ENCODE peak calls at places on chromosomes 4 and X, in four cellular contexts. W, B, P and K are unnamed samples.

GRCh38 chr4:38870098-38870850 is 2.7 kb downstream of the FAM114A1 start:
- DNase-seq in B (no peak), W (no peak), P (no peak), K (no peak)

GRCh38 chrX:13432776-13433605 is 113.1 kb upstream of the ATXN3L start:
- DNase-seq in P (no peak), B (no peak), W (no peak), K (no peak)

GRCh38 chrX:14028473-14028872 is 1.2 kb downstream of the GEMIN8 start:
- DNase-seq in W (no peak), B (no peak), P (peak; percentile 7), K (no peak)

GRCh38 chr4:68451246-68452211 is 4.3 kb downstream of the TMPRSS11E start:
- DNase-seq in P (no peak), W (no peak), B (peak; percentile 79), K (no peak)

GRCh38 chrX:3549442-3549875 is 164.0 kb downstream of the PRKX start:
- DNase-seq in P (no peak), W (peak; percentile 12), B (no peak), K (no peak)

GRCh38 chrX:152212969-152213368 is 74.6 kb upstream of the MAGEA10 start:
- DNase-seq in P (no peak), B (no peak), W (no peak), K (no peak)

GRCh38 chr4:152680988-152681731 is 1.4 kb upstream of the TMEM154 start:
- DNase-seq in P (peak; percentile 65), B (peak; percentile 93), W (no peak), K (no peak)

GRCh38 chr4:16524911-16525574 is 298.8 kb upstream of the TAPT1 start:
- DNase-seq in B (no peak), W (no peak), P (no peak), K (no peak)

GRCh38 chr4:164109517-164109916 is 615.0 kb downstream of the TMA16 start:
- DNase-seq in W (no peak), P (no peak), B (no peak), K (no peak)

GRCh38 chr4:68373513-68373912 is 23.6 kb upstream of the YTHDC1 start:
- DNase-seq in W (no peak), P (no peak), B (peak; percentile 92), K (no peak)

GRCh38 chr4:168796362-168797106 is 213.5 kb downstream of the CBR4 start:
- DNase-seq in W (no peak), P (no peak), B (no peak), K (no peak)

GRCh38 chrX:149830192-149830873 is 48.6 kb downstream of the MAGEA9 start:
- DNase-seq in B (peak; percentile 92), P (no peak), W (peak; percentile 23), K (no peak)

GRCh38 chr4:137641554-137641953 is 109.3 kb upstream of the PCDH18 start:
- DNase-seq in P (no peak), B (no peak), W (no peak), K (no peak)

GRCh38 chr4:181528570-181529184 is 714.5 kb upstream of the TENM3 start:
- DNase-seq in W (peak; percentile 74), P (peak; percentile 60), B (peak; percentile 89), K (peak; percentile 21)

GRCh38 chr4:103375278-103375677 is 177.1 kb upstream of the CENPE start:
- DNase-seq in W (no peak), P (no peak), B (no peak), K (no peak)

GRCh38 chr4:25029479-25030282 is 1.1 kb downstream of the LGI2 start:
- DNase-seq in W (peak; percentile 46), B (no peak), P (no peak), K (no peak)

GRCh38 chr4:54091637-54092404 is 8.1 kb upstream of the GSX2 start:
- DNase-seq in B (no peak), W (peak; percentile 78), P (peak; percentile 84), K (peak; percentile 68)

GRCh38 chr4:54099959-54100606 is at the start of gene GSX2:
- DNase-seq in P (no peak), W (peak; percentile 55), B (peak; percentile 11), K (no peak)

GRCh38 chr4:107444-108429 is 16.6 kb upstream of the ZNF718 start:
- DNase-seq in B (peak; percentile 25), W (peak; percentile 48), P (no peak), K (no peak)

GRCh38 chr4:186734251-186734650 is 10.6 kb upstream of the FAT1 start:
- DNase-seq in W (peak; percentile 61), P (no peak), B (peak; percentile 31), K (no peak)

GRCh38 chrX:13144927-13145659 is 100.7 kb upstream of the FAM9C start:
- DNase-seq in B (no peak), W (no peak), P (no peak), K (no peak)

GRCh38 chrX:16177260-16177659 is 10.0 kb downstream of the MAGEB17 start:
- DNase-seq in W (no peak), B (no peak), P (no peak), K (no peak)

GRCh38 chr4:2484993-2485392 is 16.1 kb downstream of the RNF4 start:
- DNase-seq in B (no peak), P (peak; percentile 91), W (no peak), K (no peak)

GRCh38 chr4:6195602-6196319 is 4.6 kb downstream of the JAKMIP1 start:
- DNase-seq in P (no peak), W (no peak), B (no peak), K (no peak)

GRCh38 chr4:164937576-164938270 is 39.7 kb downstream of the TRIM61 start:
- DNase-seq in W (no peak), P (peak; percentile 23), B (peak; percentile 70), K (no peak)